ENCODE peak calls at places on chromosomes 5 and 9, in six cellular contexts. P, D, K, T, E and C are unnamed samples.
A peak's percentile ranks its signal among the peaks of the same experiment; 100 is the strongest.

GRCh38 chr5:89878140-89878570 is 531.4 kb downstream of the CETN3 start:
- DNase-seq in K (no peak), E (no peak), D (no peak), P (no peak), T (peak; percentile 96), C (peak; percentile 17)

GRCh38 chr9:21656776-21657637 is 145.4 kb upstream of the MTAP start:
- DNase-seq in E (no peak), D (no peak), K (no peak), P (no peak), T (peak; percentile 72), C (peak; percentile 77)

GRCh38 chr5:172042183-172042582 is 35.7 kb upstream of the FBXW11 start:
- DNase-seq in K (no peak), T (no peak), D (no peak), E (no peak), P (no peak), C (no peak)

GRCh38 chr5:150278046-150278760 is 11.4 kb downstream of the CAMK2A start:
- DNase-seq in E (no peak), P (no peak), D (no peak), K (no peak), T (peak; percentile 38), C (peak; percentile 93)

GRCh38 chr5:103895738-103896137 is 333.1 kb upstream of the NUDT12 start:
- DNase-seq in D (no peak), K (no peak), E (no peak), T (no peak), P (no peak), C (no peak)

GRCh38 chr9:6109571-6109970 is 94.1 kb upstream of the RANBP6 start:
- DNase-seq in P (no peak), D (no peak), T (no peak), K (no peak), E (no peak), C (no peak)

GRCh38 chr5:92470770-92471169 is 1087.7 kb upstream of the ARRDC3 start:
- DNase-seq in D (no peak), E (no peak), P (no peak), K (no peak), T (no peak), C (no peak)

GRCh38 chr5:81778642-81779041 is 27.7 kb upstream of the SSBP2 start:
- DNase-seq in K (no peak), T (peak; percentile 54), E (no peak), D (no peak), P (no peak), C (no peak)

GRCh38 chr9:88742483-88742882 is 207.5 kb downstream of the NXNL2 start:
- DNase-seq in P (no peak), E (no peak), K (no peak), D (no peak), T (peak; percentile 76), C (peak; percentile 91)

GRCh38 chr5:11793396-11793795 is 110.8 kb downstream of the CTNND2 start:
- DNase-seq in K (no peak), D (no peak), P (no peak), T (no peak), E (no peak), C (no peak)

GRCh38 chr9:96418920-96419690 is 935 bp upstream of the ZNF367 start:
- DNase-seq in D (peak; percentile 60), P (peak; percentile 82), E (peak; percentile 68), T (peak; percentile 27), K (peak; percentile 57), C (peak; percentile 82)

GRCh38 chr5:33023649-33024048 is 312.5 kb downstream of the NPR3 start:
- DNase-seq in E (no peak), T (peak; percentile 47), D (no peak), P (no peak), K (no peak), C (no peak)

GRCh38 chr5:125390316-125390715 is 643.9 kb upstream of the ZNF608 start:
- DNase-seq in E (no peak), P (no peak), D (no peak), T (no peak), K (no peak), C (no peak)

GRCh38 chr5:77850536-77851228 is 74.5 kb upstream of the TBCA start:
- DNase-seq in D (no peak), E (no peak), T (no peak), K (peak; percentile 39), P (no peak), C (peak; percentile 73)

GRCh38 chr5:36407396-36407795 is 105.7 kb upstream of the RANBP3L start:
- DNase-seq in P (no peak), K (no peak), D (no peak), T (no peak), E (no peak), C (no peak)

GRCh38 chr9:125785187-125785840 is 38.1 kb downstream of the PBX3 start:
- DNase-seq in K (no peak), P (no peak), E (no peak), T (no peak), D (no peak), C (peak; percentile 66)

GRCh38 chr5:39618391-39618790 is 193.6 kb upstream of the DAB2 start:
- DNase-seq in E (no peak), D (no peak), K (no peak), P (no peak), T (no peak), C (no peak)

GRCh38 chr5:127746756-127747155 is 43.6 kb downstream of the CCDC192 start:
- DNase-seq in K (no peak), E (peak; percentile 7), D (peak; percentile 1), P (no peak), T (peak; percentile 45), C (no peak)

GRCh38 chr5:14173419-14174234 is 30.5 kb downstream of the TRIO start:
- DNase-seq in P (no peak), K (no peak), E (no peak), D (no peak), T (no peak), C (no peak)

GRCh38 chr5:126339215-126339805 is 83.9 kb upstream of the GRAMD2B start:
- DNase-seq in K (peak; percentile 36), P (no peak), E (no peak), T (peak; percentile 64), D (peak; percentile 57), C (peak; percentile 87)

GRCh38 chr5:140256726-140257125 is 46.2 kb downstream of the PFDN1 start:
- DNase-seq in P (no peak), D (no peak), T (no peak), E (no peak), K (no peak), C (no peak)

GRCh38 chr9:70427161-70427945 is 12.9 kb upstream of the KLF9 start:
- DNase-seq in D (no peak), K (no peak), P (no peak), E (no peak), T (no peak), C (no peak)

GRCh38 chr5:74017112-74017511 is 391.1 kb downstream of the ARHGEF28 start:
- DNase-seq in D (no peak), P (no peak), T (peak; percentile 15), E (no peak), K (no peak), C (no peak)

GRCh38 chr5:173758675-173759074 is 129.5 kb upstream of the CPEB4 start:
- DNase-seq in D (no peak), P (no peak), E (no peak), T (no peak), K (no peak), C (no peak)

GRCh38 chr9:115615821-115616665 is 498.1 kb upstream of the TNC start:
- DNase-seq in P (no peak), E (no peak), K (no peak), T (peak; percentile 93), D (no peak), C (peak; percentile 89)

GRCh38 chr5:81786509-81786908 is 35.6 kb upstream of the SSBP2 start:
- DNase-seq in K (no peak), D (no peak), E (no peak), T (no peak), P (no peak), C (no peak)